ENCODE peak calls at places on chromosomes 7 and 10, in six cellular contexts. C is neural crest cell, Z is thoracic aorta, K is WTC11, A is cardiac muscle cell, S is upper lobe of left lung. I is an unnamed sample.

GRCh38 chr10:77478248-77478963 is 159.2 kb downstream of the KCNMA1 start:
- DNase-seq in C (no peak), Z (no peak), K (no peak), A (peak), S (no peak), I (no peak)

GRCh38 chr10:104300002-104300735 is 31.2 kb downstream of the GSTO2 start:
- DNase-seq in C (no peak), Z (peak), K (no peak), A (peak), S (no peak), I (peak)

GRCh38 chr10:100109670-100110069 is 28.0 kb upstream of the CPN1 start:
- DNase-seq in C (no peak), Z (no peak), K (peak), A (no peak), S (no peak), I (no peak)

GRCh38 chr10:85544956-85545355 is 821.6 kb downstream of the GRID1 start:
- DNase-seq in C (no peak), Z (no peak), K (no peak), A (no peak), S (no peak), I (no peak)

GRCh38 chr10:125337510-125337909 is 177.1 kb upstream of the CTBP2 start:
- DNase-seq in C (no peak), Z (no peak), K (peak), A (no peak), S (no peak), I (no peak)

GRCh38 chr7:49483142-49483541 is 290.3 kb upstream of the VWC2 start:
- DNase-seq in C (no peak), Z (no peak), K (peak), A (no peak), S (no peak), I (no peak)

GRCh38 chr7:88278881-88279280 is 27.8 kb downstream of the STEAP4 start:
- DNase-seq in C (no peak), Z (no peak), K (no peak), A (peak), S (peak), I (no peak)

GRCh38 chr7:134919240-134919641 is 67.1 kb upstream of the AGBL3 start:
- DNase-seq in C (no peak), Z (no peak), K (no peak), A (no peak), S (no peak), I (no peak)

GRCh38 chr7:54663186-54663585 is 95.8 kb downstream of the SEC61G start:
- DNase-seq in C (no peak), Z (no peak), K (no peak), A (no peak), S (no peak), I (no peak)

GRCh38 chr10:7340179-7340874 is 70.5 kb downstream of the SFMBT2 start:
- DNase-seq in C (no peak), Z (no peak), K (no peak), A (no peak), S (no peak), I (no peak)

GRCh38 chr10:96608815-96609214 is 22.0 kb upstream of the TM9SF3 start:
- DNase-seq in C (no peak), Z (no peak), K (no peak), A (no peak), S (no peak), I (no peak)

GRCh38 chr10:76881477-76882220 is 756.0 kb downstream of the KCNMA1 start:
- DNase-seq in C (no peak), Z (no peak), K (no peak), A (no peak), S (no peak), I (no peak)

GRCh38 chr7:28083159-28083997 is 97.2 kb downstream of the JAZF1 start:
- DNase-seq in C (no peak), Z (peak), K (no peak), A (peak), S (peak), I (no peak)

GRCh38 chr7:72925546-72926120 is 738 bp downstream of the POM121 start:
- DNase-seq in C (no peak), Z (no peak), K (no peak), A (peak), S (no peak), I (no peak)

GRCh38 chr10:61486738-61487396 is 33.7 kb upstream of the TMEM26 start:
- DNase-seq in C (no peak), Z (no peak), K (no peak), A (peak), S (no peak), I (no peak)

GRCh38 chr7:29045258-29046095 is 87.3 kb upstream of the TRIL start:
- DNase-seq in C (no peak), Z (no peak), K (no peak), A (no peak), S (no peak), I (no peak)

GRCh38 chr7:41013117-41013516 is 689.8 kb downstream of the INHBA start:
- DNase-seq in C (no peak), Z (no peak), K (no peak), A (no peak), S (no peak), I (no peak)

GRCh38 chr7:16034353-16034752 is 347.9 kb upstream of the MEOX2 start:
- DNase-seq in C (no peak), Z (no peak), K (no peak), A (no peak), S (no peak), I (no peak)

GRCh38 chr7:157445956-157446295 is 109.1 kb downstream of the DNAJB6 start:
- DNase-seq in C (no peak), Z (no peak), K (no peak), A (no peak), S (peak), I (no peak)

GRCh38 chr10:3467052-3467906 is 294.7 kb upstream of the PITRM1 start:
- DNase-seq in C (no peak), Z (peak), K (peak), A (peak), S (peak), I (no peak)

GRCh38 chr10:48655426-48656240 is 29.0 kb upstream of the WDFY4 start:
- DNase-seq in C (no peak), Z (peak), K (no peak), A (peak), S (peak), I (peak)

GRCh38 chr10:25562547-25562946 is 371.5 kb upstream of the MYO3A start:
- DNase-seq in C (no peak), Z (no peak), K (no peak), A (no peak), S (no peak), I (no peak)

GRCh38 chr7:46663025-46663424 is 742.0 kb upstream of the IGFBP3 start:
- DNase-seq in C (no peak), Z (no peak), K (no peak), A (no peak), S (no peak), I (no peak)

GRCh38 chr7:150400779-150401423 is 21.8 kb downstream of the ZNF775 start:
- DNase-seq in C (no peak), Z (no peak), K (peak), A (no peak), S (peak), I (no peak)

GRCh38 chr7:96720843-96721242 is 11.2 kb upstream of the SEM1 start:
- DNase-seq in C (no peak), Z (no peak), K (no peak), A (peak), S (no peak), I (no peak)

GRCh38 chr7:151704284-151704968 is 172.5 kb downstream of the PRKAG2 start:
- DNase-seq in C (no peak), Z (no peak), K (no peak), A (no peak), S (no peak), I (no peak)

GRCh38 chr7:49776994-49777393 is 3.6 kb downstream of the VWC2 start:
- DNase-seq in C (peak), Z (no peak), K (peak), A (no peak), S (no peak), I (no peak)

GRCh38 chr10:112360308-112361270 is 13.3 kb upstream of the ACSL5 start:
- DNase-seq in C (no peak), Z (no peak), K (no peak), A (peak), S (peak), I (no peak)

GRCh38 chr10:598415-599170 is 90.9 kb downstream of the DIP2C start:
- DNase-seq in C (no peak), Z (no peak), K (no peak), A (peak), S (no peak), I (no peak)

GRCh38 chr10:133292919-133293809 is 15.5 kb downstream of the TUBGCP2 start:
- DNase-seq in C (no peak), Z (no peak), K (no peak), A (peak), S (peak), I (no peak)

GRCh38 chr7:35725280-35725680 is 30.3 kb upstream of the HERPUD2 start:
- DNase-seq in C (no peak), Z (no peak), K (no peak), A (no peak), S (peak), I (no peak)

GRCh38 chr7:144545330-144545729 is 141.8 kb upstream of the NOBOX start:
- DNase-seq in C (no peak), Z (no peak), K (no peak), A (no peak), S (no peak), I (no peak)

GRCh38 chr10:119005377-119006043 is 24.0 kb upstream of the NANOS1 start:
- DNase-seq in C (no peak), Z (no peak), K (no peak), A (peak), S (no peak), I (no peak)

GRCh38 chr10:46284286-46285229 is 2.2 kb upstream of the ANTXRL start:
- DNase-seq in C (peak), Z (peak), K (peak), A (peak), S (peak), I (peak)

GRCh38 chr7:140165422-140165821 is 11.4 kb downstream of the KDM7A start:
- DNase-seq in C (no peak), Z (no peak), K (no peak), A (peak), S (no peak), I (no peak)

GRCh38 chr7:132430863-132431822 is 145.1 kb downstream of the PLXNA4 start:
- DNase-seq in C (no peak), Z (no peak), K (no peak), A (peak), S (no peak), I (no peak)

GRCh38 chr7:29345590-29345989 is 151.0 kb downstream of the CHN2 start:
- DNase-seq in C (no peak), Z (no peak), K (peak), A (peak), S (peak), I (no peak)

GRCh38 chr10:35684625-35685024 is 42.5 kb upstream of the FZD8 start:
- DNase-seq in C (no peak), Z (no peak), K (no peak), A (no peak), S (peak), I (no peak)

GRCh38 chr7:20198295-20198694 is 18.9 kb downstream of the MACC1 start:
- DNase-seq in C (no peak), Z (no peak), K (no peak), A (no peak), S (no peak), I (no peak)

GRCh38 chr7:20199015-20199737 is 18.0 kb downstream of the MACC1 start:
- DNase-seq in C (no peak), Z (no peak), K (no peak), A (peak), S (peak), I (peak)

GRCh38 chr7:20200361-20200760 is 16.8 kb downstream of the MACC1 start:
- DNase-seq in C (no peak), Z (no peak), K (no peak), A (no peak), S (no peak), I (no peak)

GRCh38 chr7:20197125-20197524 is 20.1 kb downstream of the MACC1 start:
- DNase-seq in C (no peak), Z (no peak), K (no peak), A (peak), S (no peak), I (no peak)

GRCh38 chr7:20197837-20198236 is 19.3 kb downstream of the MACC1 start:
- DNase-seq in C (no peak), Z (no peak), K (peak), A (no peak), S (no peak), I (no peak)
- TF ChIP-seq CTCF in C (peak), Z (no peak), K (peak), A (peak), S (no peak), I (no peak)

GRCh38 chr10:50578949-50579348 is 44.8 kb downstream of the SGMS1 start:
- DNase-seq in C (no peak), Z (no peak), K (no peak), A (no peak), S (no peak), I (no peak)
- TF ChIP-seq CTCF in C (no peak), Z (no peak), K (no peak), A (no peak), S (no peak), I (no peak)

GRCh38 chr7:22292519-22292918 is 64.4 kb downstream of the RAPGEF5 start:
- DNase-seq in C (no peak), Z (no peak), K (no peak), A (no peak), S (no peak), I (no peak)

GRCh38 chr7:22296916-22297315 is 60.0 kb downstream of the RAPGEF5 start:
- DNase-seq in C (no peak), Z (no peak), K (no peak), A (no peak), S (no peak), I (no peak)

GRCh38 chr7:22296265-22296566 is 60.7 kb downstream of the RAPGEF5 start:
- DNase-seq in C (no peak), Z (no peak), K (no peak), A (no peak), S (no peak), I (no peak)

GRCh38 chr7:22291979-22292378 is 65.0 kb downstream of the RAPGEF5 start:
- DNase-seq in C (no peak), Z (no peak), K (no peak), A (no peak), S (no peak), I (no peak)

GRCh38 chr7:22295402-22296264 is 61.3 kb downstream of the RAPGEF5 start:
- DNase-seq in C (no peak), Z (no peak), K (no peak), A (peak), S (no peak), I (no peak)
- TF ChIP-seq CTCF in C (peak), Z (no peak), K (no peak), A (no peak), S (no peak), I (no peak)

DNA sequence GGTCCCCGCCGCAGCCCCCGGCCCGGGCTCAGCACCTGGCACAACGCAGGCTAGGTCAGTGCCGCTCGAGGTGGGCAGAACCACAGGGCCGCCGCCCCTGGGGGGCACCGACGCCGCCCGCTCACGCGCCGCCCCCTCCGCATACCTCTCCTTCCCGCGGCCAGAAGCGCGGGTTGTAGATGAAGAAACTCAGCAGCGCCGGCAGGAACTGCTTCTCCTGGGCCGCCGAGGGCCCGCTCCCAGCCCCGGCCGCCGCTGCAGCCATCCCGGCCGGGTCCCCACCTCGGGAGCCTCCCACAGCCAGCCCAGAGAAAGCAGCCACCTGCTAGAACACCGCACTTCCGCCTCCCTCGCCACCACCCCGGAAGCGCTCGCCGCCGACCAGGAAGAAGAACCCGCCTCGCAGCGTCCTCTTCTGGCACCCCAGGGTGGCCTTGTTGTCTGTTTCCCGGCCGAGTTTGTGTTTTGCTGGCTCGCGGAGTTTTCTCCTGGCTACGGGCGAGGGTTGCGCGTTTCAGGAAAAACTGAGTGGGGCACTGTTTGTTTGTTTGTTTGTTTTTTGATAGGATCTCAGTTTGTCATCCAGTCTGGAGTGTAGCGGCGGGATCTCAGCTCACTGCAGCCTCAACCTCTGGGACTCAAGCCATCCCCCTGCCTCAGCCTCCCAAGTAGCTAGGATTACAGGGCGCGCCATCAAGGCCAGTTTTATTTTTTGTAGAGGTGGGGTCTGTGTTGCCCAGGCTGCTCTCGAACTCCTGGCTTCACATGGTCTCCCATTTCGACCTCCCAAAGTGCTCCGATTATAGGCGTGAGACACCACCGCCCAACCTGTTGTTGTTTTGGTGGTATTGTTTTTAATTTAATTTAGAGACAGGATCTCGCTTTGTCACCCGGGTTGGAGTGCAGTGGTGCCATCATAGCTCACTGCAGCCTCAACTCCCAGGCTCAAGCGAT is 17.7 kb downstream of the OCM2 start:
- DNase-seq in C (peak), Z (peak), K (peak), A (peak), S (peak), I (peak)
- TF ChIP-seq CTCF in C (no peak), Z (no peak), K (no peak), A (peak), S (no peak), I (no peak)

DNA sequence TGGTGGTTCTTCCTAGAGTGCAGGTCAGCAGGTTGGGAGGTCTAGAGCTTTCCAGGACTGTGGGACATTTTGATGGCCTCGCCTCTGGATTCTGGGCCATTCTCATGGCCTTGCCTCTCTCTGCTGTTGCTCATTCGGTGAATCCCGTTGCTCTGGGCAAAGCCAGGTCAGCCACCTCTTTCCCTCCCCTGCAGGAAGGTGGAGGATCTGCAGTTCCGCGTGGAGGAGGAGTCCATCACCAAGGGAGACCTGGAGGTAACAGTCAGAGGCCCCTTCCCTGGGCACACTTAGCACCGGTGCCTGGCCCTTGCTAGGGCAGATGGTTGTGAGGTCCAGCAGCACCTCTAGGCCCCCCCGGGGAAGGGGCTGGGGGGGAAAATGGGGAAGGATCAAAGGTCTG is 74.9 kb downstream of the CLIP2 start:
- DNase-seq in C (peak), Z (no peak), K (peak), A (no peak), S (no peak), I (no peak)
- TF ChIP-seq CTCF in C (peak), Z (no peak), K (no peak), A (peak), S (no peak), I (no peak)

I was measured in omental fat pad.